ENCODE peak calls at places on chromosomes 2 and 18, in eight cellular contexts. S is anterior cingulate cortex; Y is endothelial cell; Q is fibroblast of the aortic adventitia; J is amniotic stem cell; I is stimulated activated CD8-positive, alpha-beta memory T cell treated with anti-CD3 and anti-CD28 coated beads, Interleukin-7, amount 100 ng/mL, for 24 hours; E is Right ventricle myocardium superior; W is amniotic epithelial cell. N is an unnamed sample.

GRCh38 chr2:162734866-162735265 is 103.7 kb downstream of the KCNH7 start:
- DNase-seq in S (no peak), Y (no peak), Q (no peak), J (no peak), I (no peak), E (no peak), W (no peak), N (no peak)

GRCh38 chr2:11389551-11390528 is 45.4 kb upstream of the ROCK2 start:
- DNase-seq in S (no peak), Y (no peak), Q (peak), J (peak), I (no peak), E (no peak), W (peak), N (no peak)

GRCh38 chr2:209721497-209721896 is 50.1 kb upstream of the UNC80 start:
- DNase-seq in S (no peak), Y (no peak), Q (peak), J (no peak), I (no peak), E (no peak), W (no peak), N (no peak)

GRCh38 chr2:237590272-237591020 is at the start of gene RAB17:
- DNase-seq in S (no peak), Y (no peak), Q (peak), J (no peak), I (no peak), E (no peak), W (no peak), N (no peak)

GRCh38 chr18:6219116-6219717 is 195.5 kb downstream of the L3MBTL4 start:
- DNase-seq in S (no peak), Y (peak), Q (peak), J (peak), I (no peak), E (peak), W (peak), N (no peak)

GRCh38 chr2:47272031-47272864 is 117.1 kb upstream of the STPG4 start:
- DNase-seq in S (peak), Y (peak), Q (peak), J (no peak), I (peak), E (peak), W (peak), N (peak)

GRCh38 chr2:171893196-171893823 is 734 bp downstream of the SLC25A12 start:
- DNase-seq in S (no peak), Y (no peak), Q (peak), J (no peak), I (no peak), E (no peak), W (no peak), N (no peak)

GRCh38 chr18:23650963-23651927 is 11.5 kb downstream of the ANKRD29 start:
- DNase-seq in S (no peak), Y (no peak), Q (peak), J (peak), I (no peak), E (no peak), W (peak), N (no peak)

GRCh38 chr2:54787760-54788366 is 64.4 kb downstream of the EML6 start:
- DNase-seq in S (no peak), Y (no peak), Q (no peak), J (no peak), I (no peak), E (no peak), W (no peak), N (peak)

GRCh38 chr2:4246364-4247131 is 543.2 kb downstream of the DCDC2C start:
- DNase-seq in S (no peak), Y (no peak), Q (no peak), J (no peak), I (no peak), E (no peak), W (no peak), N (no peak)

N was measured in memory B cell.